ENCODE peak calls at places on chromosomes 16 and 17, in five cellular contexts. T is mammary epithelial cell, O is body of pancreas, U is IMR-90, B is lower lobe of right lung. D is an unnamed sample.

GRCh38 chr16:50696575-50697420 is 3.4 kb downstream of the NOD2 start:
- DNase-seq in T (peak), B (peak), O (peak), U (peak), D (peak)

GRCh38 chr17:65305778-65306177 is 168.6 kb downstream of the RGS9 start:
- DNase-seq in B (no peak), U (no peak), T (no peak), O (no peak), D (no peak)

GRCh38 chr17:48194097-48194550 is 86.6 kb downstream of the SNX11 start:
- DNase-seq in B (no peak), U (peak), O (no peak), T (peak), D (no peak)

GRCh38 chr17:6052926-6053325 is 17.3 kb upstream of the WSCD1 start:
- DNase-seq in B (no peak), U (no peak), O (no peak), T (peak), D (no peak)

GRCh38 chr16:9091867-9092281 is 430 bp downstream of the HAPSTR1 start:
- DNase-seq in O (peak), T (peak), U (no peak), B (peak), D (no peak)

GRCh38 chr16:51637744-51638100 is 486.7 kb upstream of the SALL1 start:
- DNase-seq in U (no peak), B (no peak), O (no peak), T (peak), D (no peak)

GRCh38 chr16:2663553-2664521 is 18.5 kb upstream of the KCTD5 start:
- DNase-seq in B (no peak), O (no peak), T (peak), U (no peak), D (no peak)

GRCh38 chr16:48498761-48499600 is 111.0 kb downstream of the N4BP1 start:
- DNase-seq in T (peak), O (peak), U (peak), B (no peak), D (no peak)

GRCh38 chr16:11913425-11914079 is 2.2 kb downstream of the GSPT1 start:
- DNase-seq in B (no peak), O (no peak), T (peak), U (peak), D (no peak)

GRCh38 chr17:80901319-80901718 is 90.3 kb upstream of the CHMP6 start:
- DNase-seq in U (peak), T (peak), B (no peak), O (no peak), D (no peak)

GRCh38 chr17:35460354-35460851 is 11.8 kb upstream of the SLFN13 start:
- DNase-seq in U (no peak), O (peak), B (peak), T (peak), D (peak)

GRCh38 chr17:74805543-74805991 is 29.4 kb upstream of the NAT9 start:
- DNase-seq in B (no peak), O (no peak), U (no peak), T (no peak), D (no peak)

GRCh38 chr17:68198931-68199836 is 48.7 kb upstream of the AMZ2 start:
- DNase-seq in U (no peak), O (no peak), T (peak), B (no peak), D (no peak)

GRCh38 chr17:48728232-48729231 is at the start of gene HOXB13:
- DNase-seq in T (no peak), O (no peak), B (no peak), U (peak), D (peak)

GRCh38 chr16:10202650-10203049 is 20.4 kb upstream of the GRIN2A start:
- DNase-seq in U (no peak), T (no peak), B (no peak), O (no peak), D (no peak)

GRCh38 chr17:40095944-40096791 is 4.2 kb downstream of the NR1D1 start:
- DNase-seq in U (peak), B (peak), O (no peak), T (no peak), D (no peak)

GRCh38 chr17:226108-226772 is 44.8 kb upstream of the DOC2B start:
- DNase-seq in O (no peak), U (no peak), T (no peak), B (peak), D (peak)

GRCh38 chr16:53773150-53773846 is 69.3 kb downstream of the FTO start:
- DNase-seq in B (no peak), T (peak), U (peak), O (peak), D (no peak)

GRCh38 chr16:30416624-30417298 is 9.4 kb downstream of the ZNF771 start:
- DNase-seq in B (no peak), T (no peak), O (no peak), U (no peak), D (no peak)

GRCh38 chr17:77618173-77618572 is 340.3 kb upstream of the TNRC6C start:
- DNase-seq in T (no peak), U (no peak), O (no peak), B (no peak), D (peak)

GRCh38 chr17:63445571-63446217 is 412 bp downstream of the CYB561 start:
- DNase-seq in U (no peak), T (peak), B (peak), O (peak), D (no peak)

GRCh38 chr17:62824290-62825135 is 16.4 kb upstream of the MARCHF10 start:
- DNase-seq in T (peak), U (peak), O (no peak), B (no peak), D (peak)

GRCh38 chr17:77416096-77416713 is 275.4 kb downstream of the SEC14L1 start:
- DNase-seq in U (no peak), B (no peak), T (no peak), O (no peak), D (no peak)

GRCh38 chr16:66549284-66550131 is at the start of gene TK2:
- DNase-seq in O (peak), T (peak), B (peak), U (peak), D (no peak)

GRCh38 chr17:82244413-82245140 is 15.7 kb downstream of the SLC16A3 start:
- DNase-seq in T (no peak), O (no peak), B (peak), U (no peak), D (peak)

GRCh38 chr16:17633146-17633966 is 162.6 kb upstream of the XYLT1 start:
- DNase-seq in B (no peak), T (peak), U (no peak), O (no peak), D (no peak)

GRCh38 chr16:52090080-52090479 is 456.9 kb downstream of the TOX3 start:
- DNase-seq in U (peak), O (no peak), T (peak), B (no peak), D (no peak)

DNA sequence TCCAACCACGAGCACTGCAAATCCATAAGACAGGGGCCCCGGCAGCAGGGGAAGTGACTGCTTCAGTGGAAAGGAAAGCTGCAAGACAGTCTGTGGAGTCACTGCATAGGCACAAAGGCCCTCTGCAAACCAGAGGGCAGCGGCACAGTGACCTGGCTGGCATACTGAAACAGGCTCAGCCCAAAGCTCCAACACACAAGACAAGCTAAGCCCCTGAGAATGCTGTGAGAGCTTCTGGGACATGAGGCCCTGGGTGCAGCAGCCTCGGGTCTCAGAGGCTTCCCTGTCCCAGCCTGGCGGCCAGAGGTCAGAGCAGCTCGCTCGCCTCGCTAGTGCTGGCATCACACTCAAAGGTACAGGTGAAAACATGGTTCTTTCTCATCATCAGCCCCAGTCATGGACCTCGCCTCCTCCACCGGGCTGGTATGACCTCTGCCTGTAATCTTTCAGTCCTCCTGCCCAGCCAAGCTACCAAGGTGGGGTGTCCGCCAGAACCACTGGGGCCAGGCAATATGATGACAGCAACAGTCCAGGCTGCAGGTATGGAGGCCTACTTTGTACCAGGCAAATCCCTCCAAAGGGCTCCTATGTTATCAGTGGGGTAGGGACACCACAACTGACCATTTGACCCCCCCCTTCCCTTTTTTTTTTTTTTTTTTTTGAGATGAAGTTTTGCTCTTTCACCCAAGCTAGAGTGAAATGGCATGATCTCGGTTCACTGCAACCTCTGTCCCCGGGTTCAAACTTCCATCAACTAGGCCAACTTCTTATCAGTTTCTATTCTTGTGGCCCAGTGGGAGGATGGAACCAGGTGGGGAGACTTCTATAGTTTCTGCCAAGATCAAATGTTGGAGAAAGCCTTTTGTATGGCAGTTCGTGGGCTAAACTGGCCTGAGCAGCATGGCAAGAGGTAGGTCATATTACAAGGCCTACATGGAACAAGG is 19.2 kb downstream of the ST3GAL2 start:
- DNase-seq in B (no peak), O (no peak), U (no peak), T (no peak), D (no peak)
- H3K4me3 ChIP-seq in B (no peak), O (no peak), U (no peak), T (no peak), D (no peak)

GRCh38 chr16:80931985-80932720 is 74.5 kb downstream of the CMC2 start:
- DNase-seq in B (peak), T (peak), O (peak), U (peak), D (no peak)
- TF ChIP-seq CTCF in B (no peak), T (no peak), O (peak), U (no peak), D (no peak)

DNA sequence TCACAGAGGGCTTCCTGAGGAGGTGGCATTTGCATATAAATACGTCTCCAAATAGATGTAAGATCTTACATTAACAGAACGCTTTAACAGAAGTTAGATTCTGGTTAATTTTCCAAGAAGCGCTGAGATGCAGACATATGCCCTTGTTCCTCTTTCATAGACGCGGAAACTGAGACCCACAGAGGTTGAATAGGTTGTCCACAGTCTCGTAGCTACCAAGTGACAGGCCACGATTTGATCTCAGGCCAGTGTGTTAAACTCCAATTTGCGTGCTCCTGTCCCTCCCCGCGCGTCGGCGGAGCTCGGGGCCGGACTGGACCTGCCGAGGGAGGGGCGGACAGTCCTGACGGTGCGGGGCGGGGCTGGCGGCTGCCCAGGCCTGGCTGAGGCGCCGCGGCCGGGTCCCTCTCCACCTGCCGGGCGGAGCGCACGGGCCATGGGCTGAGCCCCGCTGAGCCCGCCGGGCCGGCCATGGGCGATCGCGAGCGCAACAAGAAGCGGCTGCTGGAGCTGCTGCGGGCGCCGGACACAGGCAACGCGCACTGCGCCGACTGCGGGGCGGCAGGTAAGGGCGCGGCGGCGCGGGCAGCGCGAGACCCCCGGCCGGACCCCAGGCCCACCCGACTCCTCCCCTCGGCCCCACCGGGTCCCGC is at the start of gene ADAP2:
- DNase-seq in U (no peak), T (peak), O (peak), B (peak), D (no peak)
- H3K4me3 ChIP-seq in U (peak), T (peak), O (no peak), B (peak), D (peak)

GRCh38 chr17:55053855-55054254 is 85.3 kb downstream of the STXBP4 start:
- DNase-seq in O (no peak), B (no peak), U (peak), T (no peak), D (no peak)
- TF ChIP-seq CTCF in O (peak), B (peak), U (peak), T (peak), D (peak)

GRCh38 chr16:85934210-85934609 is 35.2 kb downstream of the IRF8 start:
- DNase-seq in T (no peak), B (no peak), U (no peak), O (no peak), D (no peak)

GRCh38 chr16:85936761-85937343 is 37.9 kb downstream of the IRF8 start:
- DNase-seq in U (no peak), T (no peak), O (no peak), B (no peak), D (no peak)

GRCh38 chr16:85935391-85935956 is 36.5 kb downstream of the IRF8 start:
- DNase-seq in O (no peak), U (no peak), B (no peak), T (no peak), D (no peak)

GRCh38 chr16:85940214-85940613 is 41.3 kb downstream of the IRF8 start:
- DNase-seq in O (no peak), B (no peak), T (no peak), U (no peak), D (no peak)

GRCh38 chr16:85935957-85936760 is 37.2 kb downstream of the IRF8 start:
- DNase-seq in T (no peak), B (no peak), U (no peak), O (no peak), D (no peak)
- H3K4me3 ChIP-seq in T (no peak), B (no peak), U (no peak), O (no peak), D (no peak)

DNA sequence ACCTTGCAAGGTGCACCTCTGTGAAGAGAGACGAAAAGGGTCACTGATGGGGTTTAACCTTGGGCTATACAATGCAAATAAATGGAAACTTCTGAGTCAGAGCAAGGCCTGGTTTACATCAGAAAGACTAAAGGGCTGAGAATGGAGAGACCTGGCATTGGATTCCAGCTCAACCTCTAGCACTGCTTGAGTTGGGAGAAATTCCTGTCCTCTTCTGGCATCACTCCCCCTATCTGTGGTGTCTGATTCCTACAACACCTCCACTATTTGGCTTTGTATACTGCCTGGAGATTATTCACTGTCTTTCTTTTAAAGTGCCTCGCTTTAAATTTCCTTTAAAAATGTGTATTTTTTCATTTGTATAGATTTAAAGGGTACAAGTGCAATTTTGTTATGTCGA is 68.8 kb downstream of the GPR139 start:
- DNase-seq in T (no peak), O (no peak), U (no peak), B (no peak), D (no peak)
- TF ChIP-seq CTCF in T (no peak), O (no peak), U (no peak), B (no peak), D (no peak)

GRCh38 chr16:88327566-88328312 is 55.0 kb upstream of the ZNF469 start:
- DNase-seq in T (no peak), B (no peak), O (no peak), U (no peak), D (no peak)

GRCh38 chr16:88325087-88325750 is 57.5 kb upstream of the ZNF469 start:
- DNase-seq in T (no peak), B (no peak), O (no peak), U (no peak), D (no peak)

GRCh38 chr16:88325976-88326375 is 56.8 kb upstream of the ZNF469 start:
- DNase-seq in O (no peak), U (no peak), B (no peak), T (no peak), D (no peak)

GRCh38 chr16:88328313-88328660 is 54.5 kb upstream of the ZNF469 start:
- DNase-seq in O (no peak), B (no peak), U (no peak), T (no peak), D (no peak)

DNA sequence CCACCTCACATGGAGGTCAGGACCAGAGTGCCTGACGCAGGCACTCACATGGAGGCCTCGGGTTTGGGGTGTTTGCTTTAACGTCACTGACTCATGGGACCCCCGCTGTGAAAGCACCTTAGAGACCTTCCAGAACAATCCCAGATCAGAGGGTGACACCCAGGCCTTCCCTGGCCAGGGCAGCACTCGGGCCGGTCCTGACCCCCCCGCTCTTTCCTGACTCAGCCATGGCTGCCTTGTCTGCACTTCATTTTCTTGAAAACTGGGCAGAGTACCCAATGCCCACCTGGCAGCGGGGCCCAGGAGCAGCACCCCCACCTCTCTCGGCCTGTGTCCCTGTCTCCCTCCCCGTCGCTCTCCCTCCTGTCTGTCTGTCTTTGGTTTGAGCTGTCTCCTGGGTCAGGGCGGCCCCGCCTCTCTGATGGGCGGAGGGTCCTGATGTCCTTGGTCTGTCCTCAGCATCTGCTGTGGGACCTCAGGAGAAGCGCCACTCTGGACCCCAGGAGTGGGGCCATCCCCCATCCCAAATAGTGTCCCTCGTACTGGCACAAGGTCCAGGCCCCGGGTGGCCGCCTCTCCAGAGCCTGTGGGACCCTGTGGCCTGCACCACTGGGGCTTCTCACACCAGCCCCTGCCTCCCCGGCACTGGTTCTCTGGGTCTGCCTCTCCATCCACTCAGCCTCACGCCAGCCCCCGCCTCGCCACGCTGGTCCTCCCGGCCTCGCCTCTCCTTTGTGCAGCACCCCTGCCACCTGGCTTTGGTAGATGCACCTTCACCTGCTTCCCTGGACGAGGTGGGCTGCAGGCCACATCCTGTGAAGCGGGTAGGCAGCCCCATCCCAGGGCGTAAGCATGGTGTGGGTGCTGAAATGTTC is 55.9 kb upstream of the ZNF469 start:
- DNase-seq in O (no peak), T (no peak), U (no peak), B (no peak), D (no peak)
- H3K4me3 ChIP-seq in O (no peak), T (no peak), U (no peak), B (no peak), D (no peak)

GRCh38 chr17:44359458-44360143 is 4.1 kb downstream of the FAM171A2 start:
- DNase-seq in B (no peak), T (no peak), U (no peak), O (no peak), D (no peak)

GRCh38 chr17:44359001-44359400 is 4.7 kb downstream of the FAM171A2 start:
- DNase-seq in U (no peak), T (no peak), B (no peak), O (no peak), D (no peak)

GRCh38 chr17:44356241-44356640 is 7.4 kb downstream of the FAM171A2 start:
- DNase-seq in U (no peak), O (no peak), B (no peak), T (no peak), D (no peak)

GRCh38 chr17:44360144-44360533 is 3.5 kb downstream of the FAM171A2 start:
- DNase-seq in B (no peak), U (no peak), T (no peak), O (no peak), D (no peak)

DNA sequence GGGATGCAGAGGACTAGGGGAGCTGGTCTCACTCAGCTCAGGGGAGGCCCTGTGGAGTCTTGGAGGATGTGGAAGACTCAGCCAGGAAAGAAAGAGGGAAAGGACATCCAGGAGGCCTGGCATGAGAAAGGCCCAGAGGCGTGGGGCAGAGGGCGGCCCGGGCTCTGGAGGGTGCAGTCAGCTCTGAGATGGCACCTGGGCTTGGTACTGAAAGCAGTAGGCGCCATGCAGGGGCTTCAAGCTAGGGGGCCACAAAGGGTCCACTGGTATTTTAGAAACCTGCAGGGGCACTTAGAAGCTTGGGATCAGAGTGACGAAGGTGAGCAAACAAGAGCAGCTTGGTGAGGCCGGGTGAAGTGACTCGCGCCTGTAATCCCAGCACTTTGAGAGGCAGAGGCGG is 5.6 kb downstream of the FAM171A2 start:
- DNase-seq in U (no peak), B (no peak), T (no peak), O (no peak), D (no peak)
- TF ChIP-seq CTCF in U (no peak), B (no peak), T (no peak), O (no peak), D (no peak)